ENCODE peak calls at places on chromosomes 4 and X, in seven cellular contexts. H, Z, M, T, N, A and C are unnamed samples.
A peak's percentile ranks its signal among the peaks of the same experiment; 100 is the strongest.

GRCh38 chr4:94961420-94961819 is 203.7 kb downstream of the BMPR1B start:
- DNase-seq in H (no peak), M (no peak), T (no peak), Z (peak; percentile 11), N (no peak), A (no peak), C (no peak)

GRCh38 chr4:131113273-131113672 is 2017.3 kb downstream of the C4orf33 start:
- DNase-seq in T (no peak), N (no peak), H (no peak), Z (no peak), M (no peak), A (no peak), C (no peak)

GRCh38 chr4:92100980-92101379 is 202.8 kb upstream of the GRID2 start:
- DNase-seq in M (no peak), T (no peak), Z (no peak), N (no peak), A (peak; percentile 3), H (no peak), C (no peak)

GRCh38 chrX:40418413-40419195 is 162.2 kb upstream of the ATP6AP2 start:
- DNase-seq in H (no peak), Z (no peak), N (peak; percentile 44), A (no peak), T (no peak), M (no peak), C (no peak)

GRCh38 chr4:95889662-95890061 is 49.8 kb downstream of the PDHA2 start:
- DNase-seq in N (no peak), A (no peak), T (no peak), Z (no peak), M (no peak), H (no peak), C (no peak)

GRCh38 chr4:119135721-119136121 is at the start of gene MYOZ2:
- DNase-seq in M (no peak), Z (no peak), A (no peak), N (no peak), H (no peak), T (no peak), C (peak; percentile 19)

GRCh38 chr4:148444296-148445070 is 2.3 kb upstream of the NR3C2 start:
- DNase-seq in N (peak; percentile 18), A (peak; percentile 28), T (no peak), H (peak; percentile 27), Z (no peak), M (no peak), C (no peak)

GRCh38 chrX:71111141-71111843 is at the start of gene IL2RG:
- DNase-seq in Z (no peak), T (no peak), N (peak; percentile 91), M (peak; percentile 45), A (peak; percentile 28), H (peak; percentile 85), C (no peak)

GRCh38 chr4:81650871-81651270 is 179.2 kb upstream of the RASGEF1B start:
- DNase-seq in H (no peak), Z (no peak), T (no peak), A (no peak), N (no peak), M (no peak), C (no peak)

GRCh38 chrX:19886375-19886774 is 1.0 kb downstream of the SH3KBP1 start:
- DNase-seq in Z (no peak), T (no peak), H (no peak), A (no peak), N (no peak), M (no peak), C (no peak)

GRCh38 chr4:81802308-81802846 is 330.7 kb upstream of the RASGEF1B start:
- DNase-seq in T (no peak), A (no peak), M (no peak), Z (no peak), N (peak; percentile 3), H (no peak), C (no peak)

GRCh38 chr4:64385177-64385549 is 24.1 kb downstream of the TECRL start:
- DNase-seq in A (no peak), Z (no peak), H (no peak), T (no peak), M (no peak), N (no peak), C (no peak)

GRCh38 chr4:25031077-25031606 is 396 bp upstream of the LGI2 start:
- DNase-seq in H (no peak), Z (peak; percentile 6), M (no peak), A (peak; percentile 21), N (no peak), T (no peak), C (peak; percentile 6)

GRCh38 chr4:175456131-175456530 is 355.9 kb downstream of the GPM6A start:
- DNase-seq in T (no peak), A (no peak), H (no peak), M (no peak), Z (no peak), N (no peak), C (no peak)

GRCh38 chr4:83536649-83537352 is 893 bp downstream of the GPAT3 start:
- DNase-seq in A (no peak), Z (no peak), N (no peak), H (no peak), T (no peak), M (no peak), C (no peak)

GRCh38 chr4:80199004-80199579 is 1.8 kb downstream of the PRDM8 start:
- DNase-seq in M (no peak), T (no peak), H (no peak), Z (no peak), N (no peak), A (no peak), C (no peak)
- H3K4me3 ChIP-seq in M (no peak overlapping the region), T (peak overlapping the region; percentile 29), H (no peak overlapping the region), Z (no peak overlapping the region), N (no peak overlapping the region), A (no peak overlapping the region), C (no peak overlapping the region)

DNA sequence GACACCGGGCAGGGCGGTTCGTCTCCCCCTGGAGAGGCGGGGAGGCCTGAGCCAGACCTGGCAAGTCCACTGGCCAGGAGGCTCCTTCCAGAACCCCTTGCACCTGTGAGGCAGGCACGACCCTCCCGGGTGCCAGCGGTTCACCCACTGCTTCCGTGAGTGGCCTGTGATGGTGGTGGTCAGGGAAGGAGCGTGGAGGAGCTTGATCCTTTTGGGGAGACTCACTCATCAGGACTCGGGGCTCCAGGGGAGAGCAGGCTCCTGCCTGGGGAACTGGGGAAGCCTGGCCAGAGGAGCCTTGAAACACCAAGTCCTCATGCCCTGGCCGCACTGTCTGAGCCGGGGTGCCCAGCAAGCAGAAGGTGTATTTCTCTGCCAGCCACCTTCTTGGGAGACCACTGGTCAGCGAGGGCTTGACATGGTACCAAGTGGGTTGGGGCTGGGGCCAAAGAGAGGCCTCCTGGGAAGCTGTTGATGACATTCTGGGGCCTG is 860 bp downstream of the FAM50A start:
- DNase-seq in A (no peak), H (no peak), N (no peak), M (no peak), Z (no peak), T (no peak), C (no peak)
- H3K4me3 ChIP-seq in A (peak overlapping the region; percentile 25), H (peak overlapping the region; percentile 77), N (peak overlapping the region; percentile 68), M (peak overlapping the region; percentile 76), Z (peak overlapping the region; percentile 67), T (peak overlapping the region; percentile 64), C (peak overlapping the region; percentile 62)

DNA sequence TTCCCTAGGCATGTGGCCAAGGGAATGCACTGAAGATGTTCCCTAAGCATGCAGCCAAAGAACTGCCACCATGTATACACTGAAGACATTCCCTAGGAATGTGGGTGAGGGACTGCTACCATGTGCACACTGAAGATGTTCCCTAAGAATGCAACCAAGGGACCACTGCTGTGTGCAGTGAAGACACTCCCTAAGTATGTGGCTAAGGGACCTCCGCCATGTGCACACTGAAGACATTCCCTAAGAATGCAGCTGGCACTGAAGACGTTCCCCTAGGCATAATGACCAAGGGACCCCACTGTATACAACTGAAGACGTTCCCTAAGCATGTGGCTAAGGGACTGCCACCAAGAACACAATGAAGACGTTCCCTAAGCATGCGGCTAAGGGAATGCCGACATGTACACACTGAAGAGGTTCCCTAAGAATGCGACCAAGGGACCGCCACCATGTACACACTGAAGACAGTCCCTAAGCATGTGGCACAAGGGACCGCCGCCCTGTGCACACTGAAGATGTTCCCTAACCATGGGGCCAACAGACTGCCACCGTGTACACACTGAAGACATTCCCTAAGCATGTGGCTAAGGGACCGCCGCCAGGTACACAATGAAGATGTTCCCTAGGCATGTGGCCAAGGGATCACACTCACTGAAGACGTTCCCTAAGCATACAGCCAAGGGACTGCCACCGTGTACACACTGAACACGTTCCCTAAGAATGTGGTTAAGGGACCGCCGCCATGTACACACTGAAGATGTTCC is 25.6 kb downstream of the DHRSX start:
- DNase-seq in M (no peak), T (no peak), Z (no peak), A (no peak), H (no peak), N (no peak), C (no peak)
- H3K4me3 ChIP-seq in M (peak overlapping the region; percentile 21), T (no peak overlapping the region), Z (no peak overlapping the region), A (no peak overlapping the region), H (no peak overlapping the region), N (no peak overlapping the region), C (no peak overlapping the region)

DNA sequence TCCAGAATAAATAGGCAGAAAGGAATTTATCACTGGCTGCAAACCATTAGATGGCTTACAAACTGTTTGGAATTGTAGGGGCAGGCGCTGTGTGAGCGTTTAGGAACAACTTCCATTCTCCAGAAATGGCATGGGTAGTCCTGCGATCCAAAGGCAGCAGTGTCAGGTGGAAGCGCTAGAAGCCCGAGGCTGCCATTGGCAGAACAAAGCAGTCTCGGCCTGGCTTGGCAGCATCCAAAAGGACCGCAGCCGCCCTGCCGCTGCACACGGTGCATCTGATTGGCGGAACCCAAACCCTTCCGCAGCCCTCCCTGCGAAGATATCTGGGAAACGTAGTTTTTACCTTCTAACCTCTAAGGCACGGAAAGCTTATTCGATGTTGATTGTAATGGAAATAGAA is 23.6 kb upstream of the YTHDC1 start:
- DNase-seq in T (no peak), Z (peak; percentile 78), H (no peak), A (peak; percentile 58), M (no peak), N (no peak), C (peak; percentile 43)
- H3K4me3 ChIP-seq in T (peak overlapping the region; percentile 42), Z (peak overlapping the region; percentile 51), H (no peak overlapping the region), A (no peak overlapping the region), M (no peak overlapping the region), N (no peak overlapping the region), C (peak overlapping the region; percentile 34)

GRCh38 chr4:80268936-80269335 is 2.5 kb downstream of the FGF5 start:
- DNase-seq in H (no peak), M (no peak), Z (no peak), N (no peak), T (no peak), A (no peak), C (no peak)
- H3K4me3 ChIP-seq in H (no peak overlapping the region), M (no peak overlapping the region), Z (peak overlapping the region; percentile 78), N (no peak overlapping the region), T (peak overlapping the region; percentile 92), A (no peak overlapping the region), C (peak overlapping the region; percentile 80)